ENCODE peak calls at places on chromosomes 4 and X, in six cellular contexts. One of them, this sample, is unnamed.

GRCh38 chr4:37561803-37562207 is 124.4 kb downstream of the RELL1 start:
- DNase-seq in HL-60: no peak
- DNase-seq in suprapubic skin: no peak
- DNase-seq in SK-N-SH: no peak
- DNase-seq in prostate gland: no peak
- DNase-seq in GM23338: no peak
- DNase-seq in this sample: peak

GRCh38 chr4:8939160-8939855 is 67.7 kb upstream of the HMX1 start:
- DNase-seq in HL-60: no peak
- DNase-seq in prostate gland: no peak
- DNase-seq in GM23338: no peak
- DNase-seq in suprapubic skin: no peak
- DNase-seq in SK-N-SH: peak
- DNase-seq in this sample: peak

GRCh38 chrX:13432376-13432775 is 112.5 kb upstream of the ATXN3L start:
- DNase-seq in SK-N-SH: no peak
- DNase-seq in suprapubic skin: peak
- DNase-seq in GM23338: no peak
- DNase-seq in prostate gland: peak
- DNase-seq in HL-60: no peak
- DNase-seq in this sample: no peak

GRCh38 chrX:261858-262390 is 19.3 kb upstream of the PLCXD1 start:
- DNase-seq in GM23338: no peak
- DNase-seq in SK-N-SH: no peak
- DNase-seq in prostate gland: no peak
- DNase-seq in suprapubic skin: no peak
- DNase-seq in HL-60: no peak
- DNase-seq in this sample: no peak

GRCh38 chr4:84968936-84969335 is 2.4 kb upstream of the WDFY3 start:
- DNase-seq in prostate gland: no peak
- DNase-seq in suprapubic skin: no peak
- DNase-seq in HL-60: no peak
- DNase-seq in SK-N-SH: no peak
- DNase-seq in GM23338: no peak
- DNase-seq in this sample: no peak

GRCh38 chr4:173013232-173013932 is 155.2 kb upstream of the GALNT7 start:
- DNase-seq in prostate gland: peak
- DNase-seq in SK-N-SH: peak
- DNase-seq in HL-60: no peak
- DNase-seq in suprapubic skin: no peak
- DNase-seq in GM23338: peak
- DNase-seq in this sample: no peak

GRCh38 chr4:185435466-185435865 is 9.7 kb upstream of the UFSP2 start:
- DNase-seq in GM23338: no peak
- DNase-seq in HL-60: no peak
- DNase-seq in prostate gland: no peak
- DNase-seq in suprapubic skin: no peak
- DNase-seq in SK-N-SH: no peak
- DNase-seq in this sample: no peak

GRCh38 chr4:125062079-125062478 is 252.7 kb upstream of the FAT4 start:
- DNase-seq in HL-60: no peak
- DNase-seq in SK-N-SH: no peak
- DNase-seq in prostate gland: no peak
- DNase-seq in suprapubic skin: no peak
- DNase-seq in GM23338: no peak
- DNase-seq in this sample: no peak

GRCh38 chrX:110108381-110108796 is 105.5 kb downstream of the TMEM164 start:
- DNase-seq in suprapubic skin: no peak
- DNase-seq in prostate gland: no peak
- DNase-seq in GM23338: no peak
- DNase-seq in SK-N-SH: no peak
- DNase-seq in HL-60: no peak
- DNase-seq in this sample: no peak

GRCh38 chr4:144318797-144319196 is 178.3 kb upstream of the GYPA start:
- DNase-seq in suprapubic skin: no peak
- DNase-seq in GM23338: no peak
- DNase-seq in SK-N-SH: no peak
- DNase-seq in prostate gland: no peak
- DNase-seq in HL-60: no peak
- DNase-seq in this sample: no peak
- TF ChIP-seq CTCF in suprapubic skin: no peak
- TF ChIP-seq CTCF in GM23338: no peak
- TF ChIP-seq CTCF in SK-N-SH: peak
- TF ChIP-seq CTCF in prostate gland: no peak
- TF ChIP-seq CTCF in HL-60: no peak
- TF ChIP-seq CTCF in this sample: no peak

GRCh38 chrX:1860936-1861670 is 246.2 kb downstream of the ASMT start:
- DNase-seq in suprapubic skin: no peak
- DNase-seq in GM23338: no peak
- DNase-seq in HL-60: no peak
- DNase-seq in SK-N-SH: no peak
- DNase-seq in prostate gland: no peak
- DNase-seq in this sample: no peak
- TF ChIP-seq POLR2AphosphoS5 in suprapubic skin: no peak
- TF ChIP-seq POLR2AphosphoS5 in GM23338: no peak
- TF ChIP-seq POLR2AphosphoS5 in HL-60: no peak
- TF ChIP-seq POLR2AphosphoS5 in SK-N-SH: no peak
- TF ChIP-seq POLR2AphosphoS5 in prostate gland: no peak
- TF ChIP-seq POLR2AphosphoS5 in this sample: no peak

GRCh38 chr4:127782275-127783025 is at the start of gene HSPA4L:
- DNase-seq in prostate gland: no peak
- DNase-seq in GM23338: peak
- DNase-seq in SK-N-SH: no peak
- DNase-seq in HL-60: peak
- DNase-seq in suprapubic skin: peak
- DNase-seq in this sample: peak
- TF ChIP-seq CTCF in prostate gland: no peak
- TF ChIP-seq CTCF in GM23338: peak
- TF ChIP-seq CTCF in SK-N-SH: peak
- TF ChIP-seq CTCF in HL-60: no peak
- TF ChIP-seq CTCF in suprapubic skin: no peak
- TF ChIP-seq CTCF in this sample: no peak

DNA sequence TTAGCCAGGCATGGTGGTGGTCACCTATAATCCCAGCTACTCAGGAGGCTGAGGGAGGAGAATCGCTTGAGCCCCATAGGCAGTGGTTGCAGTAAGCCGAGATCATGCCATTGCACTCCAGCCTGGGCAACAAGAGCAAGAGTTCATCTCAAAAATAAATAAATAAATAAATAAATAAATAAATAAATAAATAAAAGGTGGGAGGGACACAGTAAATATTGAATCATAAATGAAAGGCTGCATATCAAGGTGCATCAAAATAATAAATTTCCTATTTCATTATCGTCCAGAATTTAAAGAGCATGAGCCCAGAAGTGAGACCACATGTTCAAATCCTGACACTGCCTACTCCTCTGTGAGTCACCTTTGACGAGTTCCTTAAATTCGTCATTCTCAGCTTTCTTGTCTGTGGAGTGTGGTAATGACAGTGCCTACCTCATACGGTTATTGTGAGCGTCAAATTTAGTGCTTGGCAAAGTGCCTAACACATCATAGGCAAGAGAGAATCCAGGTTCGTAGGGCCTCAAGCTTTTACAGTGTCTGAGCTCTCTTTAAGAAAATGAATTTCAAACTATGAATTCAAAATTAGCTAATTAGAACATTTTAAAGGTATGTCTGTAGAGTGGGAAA is 49.9 kb downstream of the IL15 start:
- DNase-seq in suprapubic skin: no peak
- DNase-seq in prostate gland: no peak
- DNase-seq in GM23338: no peak
- DNase-seq in HL-60: no peak
- DNase-seq in SK-N-SH: no peak
- DNase-seq in this sample: no peak
- TF ChIP-seq POLR2AphosphoS5 in suprapubic skin: no peak
- TF ChIP-seq POLR2AphosphoS5 in prostate gland: no peak
- TF ChIP-seq POLR2AphosphoS5 in GM23338: no peak
- TF ChIP-seq POLR2AphosphoS5 in HL-60: no peak
- TF ChIP-seq POLR2AphosphoS5 in SK-N-SH: no peak
- TF ChIP-seq POLR2AphosphoS5 in this sample: no peak

GRCh38 chrX:129525162-129525561 is 1.9 kb upstream of the SMARCA1 start:
- DNase-seq in HL-60: no peak
- DNase-seq in GM23338: no peak
- DNase-seq in suprapubic skin: no peak
- DNase-seq in prostate gland: no peak
- DNase-seq in SK-N-SH: no peak
- DNase-seq in this sample: no peak

GRCh38 chrX:129524250-129524850 is 1.1 kb upstream of the SMARCA1 start:
- DNase-seq in suprapubic skin: no peak
- DNase-seq in GM23338: no peak
- DNase-seq in SK-N-SH: no peak
- DNase-seq in prostate gland: no peak
- DNase-seq in HL-60: no peak
- DNase-seq in this sample: no peak

GRCh38 chrX:129520151-129520550 is 3.1 kb downstream of the SMARCA1 start:
- DNase-seq in SK-N-SH: no peak
- DNase-seq in suprapubic skin: no peak
- DNase-seq in HL-60: no peak
- DNase-seq in GM23338: no peak
- DNase-seq in prostate gland: no peak
- DNase-seq in this sample: no peak

GRCh38 chrX:129523076-129524055 is at the start of gene SMARCA1:
- DNase-seq in prostate gland: peak
- DNase-seq in SK-N-SH: peak
- DNase-seq in HL-60: no peak
- DNase-seq in suprapubic skin: peak
- DNase-seq in GM23338: peak
- DNase-seq in this sample: no peak

GRCh38 chrX:129522184-129523059 is 868 bp downstream of the SMARCA1 start:
- DNase-seq in GM23338: peak
- DNase-seq in SK-N-SH: peak
- DNase-seq in HL-60: no peak
- DNase-seq in prostate gland: peak
- DNase-seq in suprapubic skin: peak
- DNase-seq in this sample: no peak
- TF ChIP-seq CTCF in GM23338: peak
- TF ChIP-seq CTCF in SK-N-SH: peak
- TF ChIP-seq CTCF in HL-60: no peak
- TF ChIP-seq CTCF in prostate gland: no peak
- TF ChIP-seq CTCF in suprapubic skin: no peak
- TF ChIP-seq CTCF in this sample: peak

GRCh38 chr4:48216563-48216962 is 53.1 kb downstream of the TEC start:
- DNase-seq in HL-60: no peak
- DNase-seq in GM23338: no peak
- DNase-seq in prostate gland: no peak
- DNase-seq in SK-N-SH: no peak
- DNase-seq in suprapubic skin: no peak
- DNase-seq in this sample: no peak

GRCh38 chr4:48215977-48216376 is 53.7 kb downstream of the TEC start:
- DNase-seq in HL-60: no peak
- DNase-seq in GM23338: no peak
- DNase-seq in prostate gland: no peak
- DNase-seq in suprapubic skin: no peak
- DNase-seq in SK-N-SH: no peak
- DNase-seq in this sample: no peak

GRCh38 chr4:48212165-48212564 is 57.5 kb downstream of the TEC start:
- DNase-seq in prostate gland: no peak
- DNase-seq in GM23338: no peak
- DNase-seq in SK-N-SH: no peak
- DNase-seq in HL-60: no peak
- DNase-seq in suprapubic skin: no peak
- DNase-seq in this sample: no peak
- TF ChIP-seq POLR2AphosphoS5 in prostate gland: no peak
- TF ChIP-seq POLR2AphosphoS5 in GM23338: no peak
- TF ChIP-seq POLR2AphosphoS5 in SK-N-SH: no peak
- TF ChIP-seq POLR2AphosphoS5 in HL-60: peak
- TF ChIP-seq POLR2AphosphoS5 in suprapubic skin: no peak
- TF ChIP-seq POLR2AphosphoS5 in this sample: no peak

DNA sequence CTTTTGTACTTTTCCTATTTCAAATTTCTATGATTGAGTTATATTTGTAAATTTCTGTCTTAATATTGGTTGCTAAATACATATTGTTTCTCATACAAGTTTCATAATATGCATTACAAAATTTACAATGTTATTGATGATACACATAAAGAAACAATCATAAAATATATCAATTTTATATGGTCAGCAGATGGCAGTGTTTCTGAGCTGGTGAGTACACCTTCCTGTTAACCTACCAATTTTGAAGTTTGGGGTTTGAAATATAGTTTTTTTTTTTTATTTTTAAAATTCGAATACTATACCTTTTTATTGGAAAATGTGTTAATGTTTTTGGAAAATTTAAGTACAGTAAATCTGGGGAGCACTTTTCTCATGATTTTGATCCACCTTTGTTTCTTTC is 1953.1 kb upstream of the ADGRL3 start:
- DNase-seq in suprapubic skin: no peak
- DNase-seq in SK-N-SH: peak
- DNase-seq in prostate gland: no peak
- DNase-seq in GM23338: peak
- DNase-seq in HL-60: no peak
- DNase-seq in this sample: no peak
- TF ChIP-seq CTCF in suprapubic skin: no peak
- TF ChIP-seq CTCF in SK-N-SH: peak
- TF ChIP-seq CTCF in prostate gland: no peak
- TF ChIP-seq CTCF in GM23338: peak
- TF ChIP-seq CTCF in HL-60: no peak
- TF ChIP-seq CTCF in this sample: no peak

GRCh38 chr4:113760094-113760851 is 1.3 kb downstream of the CAMK2D start:
- DNase-seq in HL-60: no peak
- DNase-seq in prostate gland: peak
- DNase-seq in suprapubic skin: peak
- DNase-seq in SK-N-SH: no peak
- DNase-seq in GM23338: peak
- DNase-seq in this sample: no peak
- TF ChIP-seq POLR2AphosphoS5 in HL-60: no peak
- TF ChIP-seq POLR2AphosphoS5 in prostate gland: peak
- TF ChIP-seq POLR2AphosphoS5 in suprapubic skin: no peak
- TF ChIP-seq POLR2AphosphoS5 in SK-N-SH: peak
- TF ChIP-seq POLR2AphosphoS5 in GM23338: peak
- TF ChIP-seq POLR2AphosphoS5 in this sample: peak

GRCh38 chr4:80361329-80361900 is 25.9 kb downstream of the CFAP299 start:
- DNase-seq in GM23338: peak
- DNase-seq in prostate gland: no peak
- DNase-seq in suprapubic skin: no peak
- DNase-seq in SK-N-SH: peak
- DNase-seq in HL-60: no peak
- DNase-seq in this sample: no peak
- TF ChIP-seq CTCF in GM23338: no peak
- TF ChIP-seq CTCF in prostate gland: no peak
- TF ChIP-seq CTCF in suprapubic skin: no peak
- TF ChIP-seq CTCF in SK-N-SH: peak
- TF ChIP-seq CTCF in HL-60: no peak
- TF ChIP-seq CTCF in this sample: peak

GRCh38 chrX:125205084-125205917 is 114.4 kb upstream of the TEX13C start:
- DNase-seq in HL-60: peak
- DNase-seq in prostate gland: peak
- DNase-seq in suprapubic skin: peak
- DNase-seq in GM23338: peak
- DNase-seq in SK-N-SH: peak
- DNase-seq in this sample: no peak
- TF ChIP-seq POLR2AphosphoS5 in HL-60: peak
- TF ChIP-seq POLR2AphosphoS5 in prostate gland: no peak
- TF ChIP-seq POLR2AphosphoS5 in suprapubic skin: no peak
- TF ChIP-seq POLR2AphosphoS5 in GM23338: peak
- TF ChIP-seq POLR2AphosphoS5 in SK-N-SH: no peak
- TF ChIP-seq POLR2AphosphoS5 in this sample: no peak